ENCODE peak calls at places on chromosome 4, in ten cellular contexts. N is hepatic stellate cell; S is AG04450; R is CD8-positive, alpha-beta memory T cell; Y is tibial artery; O is NCI-H1105; I is ecto neural progenitor cell; L is psoas muscle; K is neural crest cell; X is astrocyte. Q is an unnamed sample.
A peak's percentile ranks its signal among the peaks of the same experiment; 100 is the strongest.

GRCh38 chr4:123478859-123479345 is 82.3 kb downstream of the SPRY1 start:
- DNase-seq in X (peak; percentile 64), S (no peak), O (no peak), N (no peak), R (no peak), K (no peak), Y (no peak), I (peak; percentile 51), L (peak; percentile 16), Q (no peak)

GRCh38 chr4:70903282-70903603 is 1.1 kb downstream of the MOB1B start:
- DNase-seq in K (peak; percentile 12), X (no peak), L (no peak), I (no peak), S (no peak), R (no peak), N (no peak), O (no peak), Y (no peak), Q (no peak)

GRCh38 chr4:47926667-47927258 is 12.4 kb upstream of the NFXL1 start:
- DNase-seq in X (peak; percentile 32), S (no peak), R (peak; percentile 30), L (peak; percentile 15), I (peak; percentile 70), Y (no peak), N (peak; percentile 51), O (peak; percentile 26), K (peak; percentile 60), Q (peak; percentile 40)

GRCh38 chr4:10232114-10232513 is 115.5 kb upstream of the WDR1 start:
- DNase-seq in K (no peak), N (no peak), Y (no peak), L (no peak), O (no peak), X (no peak), S (no peak), I (no peak), R (no peak), Q (no peak)

GRCh38 chr4:187477224-187477623 is 518.3 kb upstream of the ZFP42 start:
- DNase-seq in X (no peak), R (no peak), Y (no peak), N (no peak), L (no peak), O (no peak), S (no peak), I (no peak), K (no peak), Q (no peak)

GRCh38 chr4:67198757-67199156 is 346.5 kb downstream of the CENPC start:
- DNase-seq in O (no peak), L (no peak), I (no peak), K (no peak), Y (no peak), X (peak; percentile 47), R (no peak), S (no peak), N (no peak), Q (peak; percentile 35)

GRCh38 chr4:113179996-113180395 is 130.5 kb downstream of the ANK2 start:
- DNase-seq in Y (no peak), I (no peak), N (peak; percentile 9), S (no peak), X (peak; percentile 10), O (no peak), K (no peak), R (no peak), L (no peak), Q (no peak)

GRCh38 chr4:188139671-188140070 is 430 bp downstream of the TRIML1 start:
- DNase-seq in O (no peak), X (no peak), I (no peak), R (no peak), Y (no peak), K (no peak), N (no peak), S (no peak), L (no peak), Q (peak; percentile 48)

GRCh38 chr4:26116057-26116456 is 202.0 kb downstream of the SMIM20 start:
- DNase-seq in S (no peak), X (no peak), I (no peak), L (no peak), Y (no peak), K (no peak), R (no peak), O (no peak), N (no peak), Q (peak; percentile 6)

GRCh38 chr4:82217986-82218715 is 155.6 kb downstream of the HNRNPD start:
- DNase-seq in N (no peak), X (no peak), R (no peak), O (peak; percentile 6), K (no peak), L (no peak), S (no peak), I (no peak), Y (no peak), Q (no peak)